ENCODE peak calls at places on chromosomes 6 and 20, in ten cellular contexts. S is AML-193; X is dorsolateral prefrontal cortex; N is GM13977; U is stimulated activated CD4-positive, alpha-beta T cell treated with anti-CD3 and anti-CD28 coated beads, Interleukin-15, amount 100 ng/mL, for 1 hour; J is NCI-H1092; B is Right ventricle myocardium superior; F is activated CD8-positive, alpha-beta T cell treated with anti-CD3 and anti-CD28 coated beads for 36 hours; O is substantia nigra; H is glomerular endothelial cell. D is an unnamed sample.

GRCh38 chr6:116969211-116969863 is 92.3 kb downstream of the RFX6 start:
- DNase-seq in S (peak), X (no peak), N (peak), U (no peak), J (peak), B (no peak), F (peak), O (no peak), H (peak), D (peak)

GRCh38 chr6:85494551-85495337 is 44.9 kb downstream of the NT5E start:
- DNase-seq in S (peak), X (no peak), N (no peak), U (no peak), J (no peak), B (no peak), F (no peak), O (no peak), H (no peak), D (no peak)

GRCh38 chr6:73240730-73241129 is 15.4 kb upstream of the KHDC1L start:
- DNase-seq in S (no peak), X (no peak), N (no peak), U (no peak), J (no peak), B (no peak), F (no peak), O (no peak), H (no peak), D (no peak)

GRCh38 chr20:12970372-12970821 is 38.4 kb upstream of the SPTLC3 start:
- DNase-seq in S (peak), X (no peak), N (peak), U (no peak), J (no peak), B (no peak), F (peak), O (no peak), H (no peak), D (peak)

GRCh38 chr6:105786890-105787655 is 299.1 kb upstream of the PRDM1 start:
- DNase-seq in S (no peak), X (no peak), N (peak), U (no peak), J (no peak), B (no peak), F (peak), O (no peak), H (no peak), D (no peak)

GRCh38 chr6:88982720-88983119 is 19.3 kb upstream of the RNGTT start:
- DNase-seq in S (peak), X (no peak), N (peak), U (no peak), J (peak), B (no peak), F (peak), O (peak), H (peak), D (peak)

GRCh38 chr20:3777726-3778629 is 3.3 kb downstream of the SPEF1 start:
- DNase-seq in S (no peak), X (no peak), N (peak), U (no peak), J (no peak), B (peak), F (peak), O (no peak), H (no peak), D (no peak)

GRCh38 chr20:63487116-63487764 is 11.6 kb downstream of the EEF1A2 start:
- DNase-seq in S (no peak), X (no peak), N (no peak), U (no peak), J (no peak), B (no peak), F (no peak), O (no peak), H (no peak), D (no peak)

GRCh38 chr6:63565058-63565726 is 7.1 kb upstream of the LOC128125822 start:
- DNase-seq in S (no peak), X (no peak), N (no peak), U (no peak), J (no peak), B (no peak), F (no peak), O (no peak), H (no peak), D (no peak)

GRCh38 chr20:2688041-2688591 is 4.5 kb upstream of the EBF4 start:
- DNase-seq in S (peak), X (peak), N (peak), U (peak), J (peak), B (peak), F (peak), O (peak), H (peak), D (no peak)

D was measured in NCI-H446.